ENCODE peak calls at places on chromosomes 5 and 9, in seven cellular contexts. L is anterior cingulate cortex; D is adipocyte; S is HFF-Myc; W is neuronal stem cell; Q is mesothelial cell of epicardium; V is activated T-helper 1 cell treated with anti-CD3 and anti-CD28 coated beads, Interleukin-12 subunit alpha, Interleukin-12 subunit beta, Interleukin-2, Interleukin-4 antibody, amounts not matched to agents 30 ng/mL and 10 ng/mL and 1 ng/mL, durations not matched to agents 14 hours and 24 hours and 36 hours. J is an unnamed sample.

GRCh38 chr9:133467101-133467500 is 7.3 kb downstream of the CACFD1 start:
- DNase-seq in W (no peak), V (no peak), S (no peak), L (no peak), D (no peak), Q (no peak), J (no peak)

GRCh38 chr5:73947876-73948275 is 321.9 kb downstream of the ARHGEF28 start:
- DNase-seq in L (no peak), D (no peak), S (no peak), V (no peak), W (no peak), Q (no peak), J (no peak)

GRCh38 chr9:91273853-91274552 is 87.7 kb downstream of the AUH start:
- DNase-seq in L (no peak), V (no peak), Q (no peak), D (peak), W (no peak), S (no peak), J (no peak)

GRCh38 chr5:102296229-102296817 is at the start of gene SLCO4C1:
- DNase-seq in Q (peak), D (peak), V (peak), L (peak), S (no peak), W (peak), J (peak)

GRCh38 chr9:93809204-93809940 is 145.8 kb downstream of the BARX1 start:
- DNase-seq in S (no peak), D (no peak), V (no peak), W (no peak), Q (no peak), L (no peak), J (no peak)

GRCh38 chr5:98755406-98755805 is 18.1 kb upstream of the RGMB start:
- DNase-seq in D (peak), W (no peak), L (no peak), V (no peak), S (no peak), Q (no peak), J (no peak)

GRCh38 chr5:77171141-77171910 is 39.2 kb upstream of the PDE8B start:
- DNase-seq in W (no peak), S (no peak), D (no peak), L (no peak), Q (no peak), V (no peak), J (no peak)

GRCh38 chr9:133552236-133552635 is 17.7 kb downstream of the ADAMTSL2 start:
- DNase-seq in S (no peak), V (no peak), W (no peak), Q (no peak), D (no peak), L (no peak), J (no peak)

GRCh38 chr5:136275601-136276000 is 82.6 kb upstream of the SMIM32 start:
- DNase-seq in S (no peak), V (no peak), W (no peak), Q (no peak), L (no peak), D (no peak), J (no peak)

GRCh38 chr5:99032234-99033013 is 103.6 kb upstream of the CHD1 start:
- DNase-seq in S (peak), D (peak), L (peak), V (no peak), Q (no peak), W (peak), J (no peak)

GRCh38 chr5:16863380-16864007 is 72.6 kb downstream of the MYO10 start:
- DNase-seq in D (peak), W (no peak), Q (no peak), S (no peak), L (no peak), V (no peak), J (no peak)

GRCh38 chr9:7185612-7186011 is 427.8 kb downstream of the KDM4C start:
- DNase-seq in S (peak), W (no peak), L (no peak), Q (no peak), V (no peak), D (peak), J (no peak)

GRCh38 chr5:45521067-45521466 is 175.1 kb downstream of the HCN1 start:
- DNase-seq in Q (no peak), V (no peak), S (no peak), D (no peak), L (no peak), W (peak), J (no peak)

GRCh38 chr9:97398999-97399758 is 12.7 kb upstream of the TDRD7 start:
- DNase-seq in Q (peak), S (peak), L (no peak), W (no peak), V (peak), D (peak), J (peak)

GRCh38 chr9:127578952-127579853 is 32.9 kb upstream of the STXBP1 start:
- DNase-seq in S (peak), V (peak), Q (no peak), W (no peak), L (peak), D (peak), J (peak)

GRCh38 chr5:1181451-1182359 is 19.7 kb upstream of the SLC6A19 start:
- DNase-seq in V (no peak), Q (no peak), L (no peak), S (no peak), W (no peak), D (no peak), J (no peak)

GRCh38 chr9:94083384-94083783 is 880 bp upstream of the PTPDC1 start:
- DNase-seq in W (no peak), V (no peak), S (no peak), L (no peak), D (no peak), Q (no peak), J (no peak)

GRCh38 chr5:318341-318897 is 3.1 kb upstream of the AHRR start:
- DNase-seq in S (no peak), D (peak), Q (no peak), V (no peak), W (no peak), L (no peak), J (no peak)

GRCh38 chr5:159444441-159445082 is 114.3 kb upstream of the IL12B start:
- DNase-seq in D (peak), Q (no peak), S (no peak), W (peak), L (no peak), V (no peak), J (no peak)

GRCh38 chr5:4572713-4573112 is 567.4 kb upstream of the ADAMTS16 start:
- DNase-seq in D (no peak), S (no peak), Q (no peak), L (no peak), V (no peak), W (no peak), J (no peak)

GRCh38 chr9:14080940-14081621 is 232.9 kb downstream of the NFIB start:
- DNase-seq in Q (no peak), S (no peak), L (no peak), V (no peak), W (no peak), D (peak), J (no peak)

GRCh38 chr9:31519826-31520225 is 864.6 kb upstream of the ACO1 start:
- DNase-seq in L (no peak), W (no peak), S (no peak), Q (no peak), V (no peak), D (peak), J (no peak)

GRCh38 chr5:147442134-147442726 is 67.6 kb downstream of the DPYSL3 start:
- DNase-seq in Q (no peak), V (no peak), W (no peak), D (no peak), L (no peak), S (no peak), J (no peak)

GRCh38 chr5:60026174-60026573 is 132.6 kb upstream of the PDE4D start:
- DNase-seq in D (peak), S (peak), Q (no peak), W (no peak), V (no peak), L (no peak), J (no peak)

GRCh38 chr5:9830184-9830583 is 200.0 kb upstream of the TAS2R1 start:
- DNase-seq in W (no peak), D (no peak), L (no peak), S (no peak), Q (no peak), V (no peak), J (no peak)

GRCh38 chr9:94919376-94920098 is 193.0 kb downstream of the AOPEP start:
- DNase-seq in D (peak), V (no peak), S (no peak), L (no peak), W (no peak), Q (peak), J (no peak)

GRCh38 chr5:2187156-2187555 is 304.4 kb upstream of the IRX4 start:
- DNase-seq in V (no peak), W (no peak), D (no peak), S (no peak), L (no peak), Q (no peak), J (no peak)

GRCh38 chr9:126886194-126886830 is 25.9 kb downstream of the ZBTB34 start:
- DNase-seq in L (no peak), D (no peak), S (no peak), W (no peak), Q (no peak), V (no peak), J (no peak)

GRCh38 chr5:173910215-173910614 is 22.1 kb downstream of the CPEB4 start:
- DNase-seq in Q (no peak), W (no peak), D (no peak), S (no peak), V (no peak), L (no peak), J (no peak)

GRCh38 chr5:159819671-159820411 is 96.4 kb upstream of the ADRA1B start:
- DNase-seq in V (no peak), D (peak), Q (no peak), S (no peak), L (no peak), W (no peak), J (no peak)

GRCh38 chr9:6644346-6645152 is 980 bp downstream of the GLDC start:
- DNase-seq in W (no peak), Q (no peak), S (no peak), L (no peak), V (no peak), D (peak), J (no peak)

GRCh38 chr5:173618927-173619519 is 2.6 kb upstream of the BOD1 start:
- DNase-seq in W (peak), Q (no peak), D (peak), L (no peak), V (peak), S (no peak), J (peak)

GRCh38 chr5:28855631-28856030 is 1817.2 kb upstream of the CDH9 start:
- DNase-seq in V (no peak), D (peak), L (no peak), W (no peak), S (no peak), Q (no peak), J (no peak)

GRCh38 chr5:173378727-173379126 is 50.5 kb upstream of the STC2 start:
- DNase-seq in Q (no peak), L (no peak), S (no peak), V (no peak), D (no peak), W (no peak), J (no peak)

GRCh38 chr9:131589124-131589711 is 43.9 kb downstream of the PRRT1B start:
- DNase-seq in V (no peak), W (no peak), Q (no peak), S (no peak), D (no peak), L (no peak), J (no peak)

GRCh38 chr5:53362521-53362941 is 117.9 kb upstream of the FST start:
- DNase-seq in V (no peak), S (peak), D (peak), L (no peak), Q (no peak), W (no peak), J (no peak)

GRCh38 chr5:155530046-155530445 is 516.5 kb downstream of the KIF4B start:
- DNase-seq in Q (no peak), D (no peak), V (no peak), W (no peak), L (no peak), S (no peak), J (no peak)

J was measured in T-cell.